ENCODE peak calls at places on chromosomes 3 and 15, in six cellular contexts. One of them, this sample, is unnamed.

GRCh38 chr3:24155291-24155690 is 210.2 kb downstream of the NR1D2 start:
- DNase-seq in A549: no peak
- DNase-seq in upper lobe of right lung: no peak
- DNase-seq in HFFc6: no peak
- DNase-seq in heart right ventricle: no peak
- DNase-seq in IMR-90: no peak
- DNase-seq in this sample: no peak

GRCh38 chr15:98123834-98124233 is 163.3 kb downstream of the ARRDC4 start:
- DNase-seq in heart right ventricle: no peak
- DNase-seq in upper lobe of right lung: no peak
- DNase-seq in HFFc6: peak
- DNase-seq in IMR-90: no peak
- DNase-seq in A549: no peak
- DNase-seq in this sample: peak

GRCh38 chr15:22863356-22863755 is 24.9 kb downstream of the NIPA2 start:
- DNase-seq in heart right ventricle: no peak
- DNase-seq in upper lobe of right lung: no peak
- DNase-seq in IMR-90: no peak
- DNase-seq in HFFc6: no peak
- DNase-seq in A549: no peak
- DNase-seq in this sample: no peak

GRCh38 chr3:194731496-194732073 is 45.9 kb downstream of the FAM43A start:
- DNase-seq in A549: no peak
- DNase-seq in heart right ventricle: no peak
- DNase-seq in IMR-90: no peak
- DNase-seq in HFFc6: no peak
- DNase-seq in upper lobe of right lung: no peak
- DNase-seq in this sample: no peak

GRCh38 chr3:141305436-141305835 is 62.9 kb upstream of the ZBTB38 start:
- DNase-seq in HFFc6: peak
- DNase-seq in upper lobe of right lung: no peak
- DNase-seq in IMR-90: peak
- DNase-seq in heart right ventricle: no peak
- DNase-seq in A549: peak
- DNase-seq in this sample: no peak

GRCh38 chr3:14228611-14229470 is 50.2 kb downstream of the LSM3 start:
- DNase-seq in upper lobe of right lung: no peak
- DNase-seq in IMR-90: no peak
- DNase-seq in A549: no peak
- DNase-seq in heart right ventricle: no peak
- DNase-seq in HFFc6: peak
- DNase-seq in this sample: no peak

GRCh38 chr15:31150732-31151212 is 49.2 kb upstream of the TRPM1 start:
- DNase-seq in heart right ventricle: no peak
- DNase-seq in A549: no peak
- DNase-seq in HFFc6: no peak
- DNase-seq in upper lobe of right lung: no peak
- DNase-seq in IMR-90: no peak
- DNase-seq in this sample: no peak

GRCh38 chr3:123834631-123835030 is 49.5 kb downstream of the MYLK start:
- DNase-seq in A549: no peak
- DNase-seq in IMR-90: peak
- DNase-seq in HFFc6: peak
- DNase-seq in heart right ventricle: no peak
- DNase-seq in upper lobe of right lung: no peak
- DNase-seq in this sample: no peak

GRCh38 chr15:57782731-57783130 is 76.2 kb downstream of the POLR2M start:
- DNase-seq in heart right ventricle: no peak
- DNase-seq in A549: no peak
- DNase-seq in upper lobe of right lung: no peak
- DNase-seq in HFFc6: peak
- DNase-seq in IMR-90: no peak
- DNase-seq in this sample: no peak

GRCh38 chr3:190120161-190121060 is at the start of gene P3H2:
- DNase-seq in A549: peak
- DNase-seq in HFFc6: peak
- DNase-seq in heart right ventricle: peak
- DNase-seq in IMR-90: peak
- DNase-seq in upper lobe of right lung: peak
- DNase-seq in this sample: peak

GRCh38 chr3:10515884-10516495 is 10.6 kb upstream of the ATP2B2 start:
- DNase-seq in IMR-90: no peak
- DNase-seq in A549: no peak
- DNase-seq in heart right ventricle: no peak
- DNase-seq in HFFc6: no peak
- DNase-seq in upper lobe of right lung: peak
- DNase-seq in this sample: peak

GRCh38 chr3:186255703-186256331 is 106.2 kb downstream of the DGKG start:
- DNase-seq in heart right ventricle: no peak
- DNase-seq in HFFc6: no peak
- DNase-seq in upper lobe of right lung: peak
- DNase-seq in IMR-90: no peak
- DNase-seq in A549: no peak
- DNase-seq in this sample: no peak

GRCh38 chr3:52036829-52037228 is 19.5 kb downstream of the DUSP7 start:
- DNase-seq in A549: no peak
- DNase-seq in IMR-90: no peak
- DNase-seq in upper lobe of right lung: no peak
- DNase-seq in HFFc6: no peak
- DNase-seq in heart right ventricle: no peak
- DNase-seq in this sample: no peak
- TF ChIP-seq CTCF in A549: no peak
- TF ChIP-seq CTCF in IMR-90: no peak
- TF ChIP-seq CTCF in upper lobe of right lung: no peak
- TF ChIP-seq CTCF in HFFc6: no peak
- TF ChIP-seq CTCF in heart right ventricle: no peak
- TF ChIP-seq CTCF in this sample: peak

GRCh38 chr3:149523899-149524298 is 49.4 kb downstream of the TM4SF4 start:
- DNase-seq in IMR-90: no peak
- DNase-seq in HFFc6: no peak
- DNase-seq in upper lobe of right lung: no peak
- DNase-seq in A549: no peak
- DNase-seq in heart right ventricle: no peak
- DNase-seq in this sample: no peak
- TF ChIP-seq CTCF in IMR-90: no peak
- TF ChIP-seq CTCF in HFFc6: no peak
- TF ChIP-seq CTCF in upper lobe of right lung: no peak
- TF ChIP-seq CTCF in A549: no peak
- TF ChIP-seq CTCF in heart right ventricle: no peak
- TF ChIP-seq CTCF in this sample: no peak

GRCh38 chr3:127857270-127857801 is 35.0 kb upstream of the MGLL start:
- DNase-seq in IMR-90: peak
- DNase-seq in A549: no peak
- DNase-seq in HFFc6: no peak
- DNase-seq in heart right ventricle: no peak
- DNase-seq in upper lobe of right lung: no peak
- DNase-seq in this sample: no peak
- TF ChIP-seq CTCF in IMR-90: no peak
- TF ChIP-seq CTCF in A549: no peak
- TF ChIP-seq CTCF in HFFc6: no peak
- TF ChIP-seq CTCF in heart right ventricle: no peak
- TF ChIP-seq CTCF in upper lobe of right lung: no peak
- TF ChIP-seq CTCF in this sample: no peak

GRCh38 chr15:96047255-96047931 is 283.1 kb upstream of the NR2F2 start:
- DNase-seq in heart right ventricle: no peak
- DNase-seq in A549: no peak
- DNase-seq in upper lobe of right lung: no peak
- DNase-seq in HFFc6: peak
- DNase-seq in IMR-90: peak
- DNase-seq in this sample: no peak
- TF ChIP-seq CTCF in heart right ventricle: no peak
- TF ChIP-seq CTCF in A549: no peak
- TF ChIP-seq CTCF in upper lobe of right lung: no peak
- TF ChIP-seq CTCF in HFFc6: no peak
- TF ChIP-seq CTCF in IMR-90: no peak
- TF ChIP-seq CTCF in this sample: no peak

DNA sequence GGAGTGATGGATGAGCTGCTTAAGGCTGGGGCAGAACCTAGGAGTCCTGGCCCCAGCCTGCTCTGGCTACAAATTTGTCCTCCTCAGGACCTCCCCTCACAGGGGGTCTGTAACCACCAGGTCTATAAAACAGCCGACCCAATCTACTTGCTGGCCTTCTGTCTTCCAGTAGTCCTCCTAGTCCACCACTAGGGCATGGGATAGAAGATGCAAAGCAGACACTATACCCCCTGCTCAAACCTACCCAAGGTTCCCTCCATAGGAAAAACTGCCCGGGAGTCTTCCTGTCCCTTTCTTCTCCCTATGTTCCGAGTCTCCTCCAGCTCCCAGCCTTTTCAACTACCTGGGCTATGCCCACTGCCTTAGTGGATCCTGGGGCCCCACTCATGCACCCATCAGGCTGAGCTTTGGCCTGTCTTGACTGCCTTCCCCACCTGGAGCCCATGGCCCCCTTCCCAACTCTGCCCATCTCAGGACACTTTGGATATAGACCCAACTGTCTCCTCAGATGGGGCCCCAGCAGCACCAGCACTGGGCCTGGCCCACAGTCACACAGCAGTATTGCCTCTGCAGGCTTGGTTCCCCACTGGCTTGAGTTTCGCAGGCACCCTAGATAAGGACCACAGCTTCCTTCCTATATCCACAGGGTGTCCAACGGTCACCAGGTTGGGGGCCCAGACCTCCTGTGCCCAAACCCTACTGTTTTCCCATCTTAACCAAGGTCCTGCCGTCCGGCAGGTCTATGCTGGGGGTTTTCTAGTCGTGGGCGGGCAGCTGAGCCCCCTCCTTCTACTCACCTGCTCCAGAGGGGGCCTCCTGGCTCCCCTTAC is 1.1 kb downstream of the HYAL3 start:
- DNase-seq in upper lobe of right lung: no peak
- DNase-seq in A549: peak
- DNase-seq in HFFc6: no peak
- DNase-seq in heart right ventricle: no peak
- DNase-seq in IMR-90: no peak
- DNase-seq in this sample: no peak
- TF ChIP-seq CTCF in upper lobe of right lung: peak
- TF ChIP-seq CTCF in A549: no peak
- TF ChIP-seq CTCF in HFFc6: peak
- TF ChIP-seq CTCF in heart right ventricle: no peak
- TF ChIP-seq CTCF in IMR-90: peak
- TF ChIP-seq CTCF in this sample: no peak

GRCh38 chr3:151290673-151291072 is 12.3 kb upstream of the P2RY14 start:
- DNase-seq in heart right ventricle: no peak
- DNase-seq in A549: no peak
- DNase-seq in IMR-90: peak
- DNase-seq in HFFc6: peak
- DNase-seq in upper lobe of right lung: no peak
- DNase-seq in this sample: no peak
- TF ChIP-seq CTCF in heart right ventricle: peak
- TF ChIP-seq CTCF in A549: peak
- TF ChIP-seq CTCF in IMR-90: peak
- TF ChIP-seq CTCF in HFFc6: peak
- TF ChIP-seq CTCF in upper lobe of right lung: peak
- TF ChIP-seq CTCF in this sample: peak

GRCh38 chr3:144264350-144264749 is 292.7 kb downstream of the DIPK2A start:
- DNase-seq in A549: no peak
- DNase-seq in heart right ventricle: no peak
- DNase-seq in upper lobe of right lung: no peak
- DNase-seq in HFFc6: no peak
- DNase-seq in IMR-90: no peak
- DNase-seq in this sample: no peak
- TF ChIP-seq CTCF in A549: no peak
- TF ChIP-seq CTCF in heart right ventricle: no peak
- TF ChIP-seq CTCF in upper lobe of right lung: no peak
- TF ChIP-seq CTCF in HFFc6: no peak
- TF ChIP-seq CTCF in IMR-90: no peak
- TF ChIP-seq CTCF in this sample: no peak

GRCh38 chr15:78082743-78083110 is 5.2 kb upstream of the TBC1D2B start:
- DNase-seq in IMR-90: no peak
- DNase-seq in A549: no peak
- DNase-seq in heart right ventricle: no peak
- DNase-seq in upper lobe of right lung: no peak
- DNase-seq in HFFc6: no peak
- DNase-seq in this sample: peak
- TF ChIP-seq CTCF in IMR-90: no peak
- TF ChIP-seq CTCF in A549: no peak
- TF ChIP-seq CTCF in heart right ventricle: no peak
- TF ChIP-seq CTCF in upper lobe of right lung: no peak
- TF ChIP-seq CTCF in HFFc6: no peak
- TF ChIP-seq CTCF in this sample: no peak

DNA sequence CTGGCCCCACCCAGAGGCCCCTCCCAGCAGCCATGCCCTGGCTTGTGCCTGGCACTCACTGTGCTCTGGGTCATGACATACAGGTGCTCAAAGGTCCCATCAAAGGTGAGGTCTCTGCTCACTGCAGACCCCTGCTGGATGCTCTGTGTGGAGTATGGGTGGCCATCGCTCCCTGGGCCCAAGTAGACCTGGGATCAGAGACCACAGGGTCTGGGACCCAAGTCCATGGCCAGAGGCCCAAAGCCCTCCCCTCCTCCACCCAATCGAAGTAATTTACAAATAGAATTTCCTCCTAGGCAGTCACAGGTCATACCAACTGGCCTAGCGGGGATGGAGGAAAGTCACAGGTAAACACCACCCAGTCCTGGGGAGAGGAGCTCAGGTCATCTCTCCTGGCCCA is 7.6 kb downstream of the PLXNB1 start:
- DNase-seq in upper lobe of right lung: no peak
- DNase-seq in A549: no peak
- DNase-seq in heart right ventricle: no peak
- DNase-seq in IMR-90: no peak
- DNase-seq in HFFc6: no peak
- DNase-seq in this sample: no peak
- TF ChIP-seq CTCF in upper lobe of right lung: no peak
- TF ChIP-seq CTCF in A549: no peak
- TF ChIP-seq CTCF in heart right ventricle: no peak
- TF ChIP-seq CTCF in IMR-90: no peak
- TF ChIP-seq CTCF in HFFc6: no peak
- TF ChIP-seq CTCF in this sample: no peak

DNA sequence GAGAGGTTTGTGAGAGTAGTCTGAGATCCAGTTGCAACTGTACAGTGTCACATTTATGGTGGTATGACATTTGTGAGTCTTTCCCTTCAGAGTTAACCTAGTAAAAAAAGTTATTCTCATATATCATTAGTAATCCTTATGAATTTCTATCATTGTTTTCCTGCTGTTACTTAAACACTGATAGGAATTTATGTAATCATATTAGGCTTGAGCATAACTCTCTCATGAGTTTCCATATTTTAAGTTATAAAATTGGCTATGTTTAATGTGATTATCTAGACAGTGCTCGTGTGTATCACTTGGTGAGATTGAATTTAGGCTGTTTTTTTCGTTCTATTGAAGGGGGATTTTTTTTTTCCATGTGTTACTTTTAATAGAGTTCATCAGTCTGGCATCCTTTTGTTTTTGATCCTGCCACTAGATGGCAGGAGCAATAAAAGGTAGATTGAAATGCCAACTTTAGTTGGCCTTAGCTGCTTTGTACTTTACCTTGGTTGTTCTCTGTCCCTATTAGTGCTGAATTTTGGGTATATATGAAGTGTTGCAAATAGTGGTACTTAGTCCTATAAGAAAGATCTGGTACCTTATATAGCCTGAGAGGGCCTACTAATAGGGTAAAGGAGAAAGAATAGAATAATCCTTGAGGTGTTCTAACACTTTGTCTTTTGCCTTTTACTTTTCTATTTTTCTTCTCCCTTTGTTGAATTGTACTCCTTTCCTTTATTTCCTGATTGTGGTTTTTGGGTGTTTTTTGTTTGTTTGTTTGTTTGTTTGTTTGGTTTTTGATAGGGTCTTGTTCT is 17.9 kb downstream of the STT3B start:
- DNase-seq in A549: peak
- DNase-seq in upper lobe of right lung: no peak
- DNase-seq in heart right ventricle: no peak
- DNase-seq in HFFc6: peak
- DNase-seq in IMR-90: peak
- DNase-seq in this sample: no peak
- TF ChIP-seq CTCF in A549: peak
- TF ChIP-seq CTCF in upper lobe of right lung: peak
- TF ChIP-seq CTCF in heart right ventricle: peak
- TF ChIP-seq CTCF in HFFc6: peak
- TF ChIP-seq CTCF in IMR-90: peak
- TF ChIP-seq CTCF in this sample: peak